ENCODE peak calls at places on chromosomes 2 and 18, in four cellular contexts. D is neural progenitor cell, T is fibroblast of lung, O is hepatocyte. W is an unnamed sample.
A peak's percentile ranks its signal among the peaks of the same experiment; 100 is the strongest.

GRCh38 chr18:78421392-78421791 is 558.2 kb upstream of the SALL3 start:
- DNase-seq in D (no peak), T (no peak), O (no peak), W (no peak)

GRCh38 chr2:79512442-79513401 is at the start of gene CTNNA2:
- DNase-seq in D (peak; percentile 98), T (peak; percentile 15), O (peak; percentile 91), W (peak; percentile 49)

GRCh38 chr18:44882163-44882881 is 201.6 kb downstream of the SETBP1 start:
- DNase-seq in D (no peak), T (no peak), O (no peak), W (no peak)

GRCh38 chr2:88489181-88489580 is 36.7 kb upstream of the FOXI3 start:
- DNase-seq in D (no peak), T (no peak), O (no peak), W (no peak)

GRCh38 chr18:22490429-22490846 is 72.7 kb upstream of the CTAGE1 start:
- DNase-seq in D (no peak), T (no peak), O (peak; percentile 55), W (peak; percentile 46)

GRCh38 chr2:50863218-50863617 is 168.7 kb downstream of the NRXN1 start:
- DNase-seq in D (no peak), T (no peak), O (no peak), W (no peak)

GRCh38 chr18:45212186-45213039 is 402.9 kb upstream of the SLC14A2 start:
- DNase-seq in D (peak; percentile 86), T (peak; percentile 85), O (peak; percentile 85), W (peak; percentile 47)

GRCh38 chr18:9934274-9934673 is 20.5 kb downstream of the VAPA start:
- DNase-seq in D (no peak), T (no peak), O (no peak), W (no peak)

GRCh38 chr2:197453914-197454398 is 604 bp downstream of the COQ10B start:
- DNase-seq in D (no peak), T (peak; percentile 94), O (no peak), W (peak; percentile 76)

GRCh38 chr18:9177466-9177865 is 40.9 kb downstream of the ANKRD12 start:
- DNase-seq in D (no peak), T (no peak), O (no peak), W (no peak)

GRCh38 chr2:74379851-74380789 is at the start of gene DCTN1:
- DNase-seq in D (peak; percentile 79), T (peak; percentile 70), O (peak; percentile 74), W (no peak)

GRCh38 chr2:22020101-22020742 is 896.5 kb downstream of the TDRD15 start:
- DNase-seq in D (peak; percentile 15), T (no peak), O (no peak), W (no peak)

GRCh38 chr2:127143851-127144782 is 37.2 kb upstream of the BIN1 start:
- DNase-seq in D (no peak), T (peak; percentile 55), O (no peak), W (no peak)

GRCh38 chr2:24749069-24749691 is 44.0 kb downstream of the PTRHD1 start:
- DNase-seq in D (peak; percentile 56), T (no peak), O (no peak), W (no peak)

GRCh38 chr2:73987109-73987947 is 2.6 kb downstream of the TET3 start:
- DNase-seq in D (peak; percentile 54), T (peak; percentile 66), O (peak; percentile 68), W (no peak)

DNA sequence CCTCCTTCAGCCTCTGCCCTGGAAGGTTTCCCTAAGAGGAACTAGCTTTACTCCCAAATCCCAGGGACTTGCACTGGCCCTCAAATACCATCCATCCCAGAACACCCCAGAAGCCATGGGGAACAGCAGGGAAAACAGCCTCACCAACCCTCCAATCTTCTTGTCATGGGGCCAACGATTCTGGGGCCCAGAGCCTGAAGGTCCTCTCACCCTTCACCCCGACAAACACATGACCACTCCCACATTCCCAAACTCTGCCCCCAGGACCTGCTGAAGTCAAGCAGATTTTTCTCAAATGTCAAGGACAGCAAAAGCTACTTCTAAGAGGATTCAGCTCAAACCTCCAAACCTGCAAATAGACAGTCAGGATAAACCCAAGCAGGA is 143.5 kb downstream of the ZFP36L2 start:
- DNase-seq in D (no peak), T (no peak), O (no peak), W (no peak)
- H3K4me1 ChIP-seq in D (peaks cover 35% of the 10 kb centered on the region), T (peaks cover 60% of the 10 kb centered on the region), O (peaks cover 62% of the 10 kb centered on the region), W (peaks cover 47% of the 10 kb centered on the region)

GRCh38 chr2:55112229-55113016 is 62.2 kb upstream of the RTN4 start:
- DNase-seq in D (peak; percentile 25), T (peak; percentile 79), O (peak; percentile 77), W (no peak)
- TF ChIP-seq CTCF in D (no peak), T (no peak), O (peak; percentile 14), W (no peak)

GRCh38 chr2:237590272-237591020 is at the start of gene RAB17:
- DNase-seq in D (no peak), T (peak; percentile 28), O (peak; percentile 85), W (peak; percentile 91)

GRCh38 chr2:237593036-237593435 is 2.5 kb upstream of the RAB17 start:
- DNase-seq in D (no peak), T (no peak), O (no peak), W (no peak)

GRCh38 chr2:237591379-237591881 is 896 bp upstream of the RAB17 start:
- DNase-seq in D (no peak), T (no peak), O (no peak), W (peak; percentile 77)

GRCh38 chr2:237592425-237592980 is 2.0 kb upstream of the RAB17 start:
- DNase-seq in D (no peak), T (no peak), O (no peak), W (no peak)

GRCh38 chr2:237591021-237591370 is 462 bp upstream of the RAB17 start:
- DNase-seq in D (no peak), T (no peak), O (peak; percentile 78), W (peak; percentile 85)
- H3K4me3 ChIP-seq in D (no peak overlapping the region), T (no peak overlapping the region), O (no peak overlapping the region), W (peak overlapping the region; percentile 36)

GRCh38 chr2:215753808-215754207 is 259.5 kb downstream of the MREG start:
- DNase-seq in D (no peak), T (no peak), O (no peak), W (no peak)
- H3K4me1 ChIP-seq in D (no peaks in the 10 kb centered on the region), T (peaks cover 14% of the 10 kb centered on the region), O (no peaks in the 10 kb centered on the region), W (peaks cover 12% of the 10 kb centered on the region)

DNA sequence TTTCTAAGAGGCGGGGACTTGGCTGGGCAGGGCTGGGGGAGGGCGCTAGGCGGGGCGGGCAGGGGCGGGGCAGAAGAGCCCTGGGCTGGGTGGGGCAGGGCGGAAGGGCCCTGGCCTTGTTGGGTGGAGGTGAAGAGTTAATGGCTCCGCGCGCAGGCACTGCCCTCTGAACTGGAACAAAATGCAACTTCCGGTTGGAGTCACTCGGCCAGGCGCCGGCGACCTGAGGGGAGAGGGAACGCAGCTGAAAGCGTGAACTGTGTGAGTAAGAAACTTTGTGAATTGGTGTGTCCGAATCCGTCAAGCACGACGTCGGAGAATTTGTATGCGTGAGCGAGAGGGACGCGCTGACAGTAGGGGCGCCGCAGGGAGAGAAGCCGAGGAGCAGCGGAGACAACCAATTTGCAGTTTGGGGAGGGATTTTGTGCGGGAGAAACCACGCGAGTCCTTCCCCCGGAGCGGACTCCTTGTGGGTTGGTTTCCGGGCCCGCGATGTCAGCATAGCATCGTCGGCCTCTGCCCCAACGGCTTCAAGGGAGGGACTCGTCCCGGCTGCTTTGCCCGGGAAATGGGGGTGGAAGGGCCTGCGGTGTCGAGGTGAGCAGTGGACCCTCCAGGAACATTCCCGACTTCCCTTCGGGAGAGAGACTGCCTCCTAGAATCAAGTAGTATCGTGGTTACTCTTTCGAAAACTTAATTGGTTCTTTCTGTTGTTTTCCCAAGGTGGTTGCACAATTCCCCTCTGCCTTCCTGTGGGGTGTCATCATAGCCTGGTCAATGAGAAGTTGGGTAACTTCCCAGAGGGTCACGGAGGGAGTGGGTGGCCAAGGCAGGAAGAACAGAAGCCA is at the start of gene TANK:
- DNase-seq in D (peak; percentile 93), T (peak; percentile 98), O (peak; percentile 96), W (peak; percentile 95)
- TF ChIP-seq CTCF in D (peak; percentile 3), T (no peak), O (no peak), W (no peak)

DNA sequence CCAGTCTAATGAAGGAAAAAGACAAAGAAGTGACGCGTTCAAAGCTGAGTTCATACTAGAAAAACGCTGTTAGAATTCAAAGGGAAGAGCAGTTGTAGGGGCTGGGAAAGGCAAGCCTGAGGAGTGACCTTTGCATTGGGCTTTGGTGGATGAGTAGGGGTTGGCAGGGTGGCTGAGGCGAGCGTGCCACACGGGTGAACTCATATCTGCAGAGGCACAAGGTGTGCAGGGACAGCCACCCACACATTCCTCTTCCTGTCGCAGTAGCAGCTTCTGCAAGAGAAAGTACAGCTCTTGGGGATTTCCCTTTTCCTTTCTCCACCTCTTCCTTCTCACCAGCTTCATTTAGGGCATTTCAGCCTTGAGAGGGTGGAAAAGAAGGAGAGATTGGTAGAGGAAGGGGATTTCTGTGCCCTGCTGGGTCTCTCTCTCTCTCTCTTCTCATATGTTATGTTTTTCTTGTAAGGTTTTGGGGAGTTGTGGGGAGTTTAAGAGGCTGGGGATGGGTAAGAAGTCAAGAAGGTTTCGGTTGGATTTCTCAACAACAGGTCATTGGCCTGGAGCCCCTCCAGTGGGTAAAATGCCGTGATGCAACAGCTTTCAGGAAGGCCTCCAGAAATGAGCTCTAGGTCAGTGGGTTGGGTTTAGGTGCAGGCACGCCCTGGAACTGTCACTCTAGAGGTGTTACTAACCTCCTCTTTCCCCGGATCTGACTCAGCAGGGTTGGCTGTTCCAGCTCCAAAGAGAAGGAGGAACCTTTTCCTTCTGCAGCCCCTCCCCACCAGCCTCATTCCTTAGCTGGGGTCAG is 40.1 kb downstream of the ODC1 start:
- DNase-seq in D (no peak), T (peak; percentile 94), O (peak; percentile 76), W (peak; percentile 61)
- H3K4me3 ChIP-seq in D (no peak overlapping the region), T (no peak overlapping the region), O (no peak overlapping the region), W (no peak overlapping the region)

GRCh38 chr2:217969588-217969987 is 33.2 kb downstream of the TNS1 start:
- DNase-seq in D (no peak), T (no peak), O (no peak), W (no peak)
- H3K4me1 ChIP-seq in D (peaks cover 4% of the 10 kb centered on the region), T (peaks cover 19% of the 10 kb centered on the region), O (peaks cover 25% of the 10 kb centered on the region), W (peaks cover 10% of the 10 kb centered on the region)

GRCh38 chr2:168156661-168157060 is 90.7 kb downstream of the STK39 start:
- DNase-seq in D (no peak), T (no peak), O (peak; percentile 27), W (no peak)

GRCh38 chr2:168157070-168157469 is 90.3 kb downstream of the STK39 start:
- DNase-seq in D (no peak), T (no peak), O (no peak), W (no peak)

GRCh38 chr2:168157926-168158325 is 89.5 kb downstream of the STK39 start:
- DNase-seq in D (no peak), T (no peak), O (no peak), W (no peak)

GRCh38 chr2:168159754-168160585 is 87.4 kb downstream of the STK39 start:
- DNase-seq in D (no peak), T (no peak), O (no peak), W (no peak)

GRCh38 chr2:168160897-168161296 is 86.5 kb downstream of the STK39 start:
- DNase-seq in D (peak; percentile 51), T (peak; percentile 17), O (no peak), W (peak; percentile 54)
- TF ChIP-seq CTCF in D (peak; percentile 49), T (peak; percentile 22), O (no peak), W (peak; percentile 53)